ENCODE peak calls at places on chromosomes 6 and 20, in seven cellular contexts. G, Q, M, J, O, B and C are unnamed samples.

GRCh38 chr6:138492871-138493270 is 6.4 kb downstream of the NHSL1 start:
- DNase-seq in G (no peak), Q (no peak), M (no peak), J (no peak), O (no peak), B (no peak), C (no peak)

GRCh38 chr6:165181951-165182414 is 127.4 kb downstream of the C6orf118 start:
- DNase-seq in G (no peak), Q (peak; percentile 13), M (no peak), J (no peak), O (no peak), B (no peak), C (no peak)

GRCh38 chr6:169575365-169575764 is 126.5 kb downstream of the WDR27 start:
- DNase-seq in G (no peak), Q (no peak), M (no peak), J (no peak), O (no peak), B (no peak), C (no peak)

GRCh38 chr6:28078050-28078449 is 2.3 kb upstream of the ZNF165 start:
- DNase-seq in G (no peak), Q (no peak), M (no peak), J (no peak), O (no peak), B (no peak), C (no peak)

GRCh38 chr20:32067234-32067821 is 15.3 kb downstream of the HCK start:
- DNase-seq in G (no peak), Q (peak; percentile 21), M (no peak), J (peak; percentile 89), O (no peak), B (no peak), C (no peak)

GRCh38 chr20:33431797-33432381 is 11.7 kb downstream of the SNTA1 start:
- DNase-seq in G (no peak), Q (no peak), M (peak; percentile 42), J (no peak), O (no peak), B (no peak), C (no peak)

GRCh38 chr6:118391086-118391485 is 157.0 kb upstream of the PLN start:
- DNase-seq in G (no peak), Q (no peak), M (no peak), J (peak; percentile 25), O (no peak), B (no peak), C (no peak)

GRCh38 chr20:51121901-51122412 is 99.0 kb upstream of the KCNG1 start:
- DNase-seq in G (no peak), Q (peak; percentile 43), M (no peak), J (peak; percentile 52), O (peak; percentile 54), B (no peak), C (no peak)

GRCh38 chr6:31690231-31691077 is 9.6 kb upstream of the LY6G5C start:
- DNase-seq in G (no peak), Q (no peak), M (no peak), J (no peak), O (no peak), B (no peak), C (no peak)

GRCh38 chr6:28988536-28989415 is 16.3 kb downstream of the ZNF311 start:
- DNase-seq in G (peak; percentile 73), Q (peak; percentile 36), M (no peak), J (peak; percentile 61), O (peak; percentile 98), B (no peak), C (peak; percentile 47)

GRCh38 chr20:21432911-21433310 is 35.6 kb upstream of the NKX2-4 start:
- DNase-seq in G (no peak), Q (no peak), M (no peak), J (no peak), O (no peak), B (no peak), C (no peak)

GRCh38 chr20:44582321-44583025 is at the start of gene PKIG:
- DNase-seq in G (no peak), Q (no peak), M (no peak), J (peak; percentile 90), O (no peak), B (no peak), C (no peak)

GRCh38 chr20:7195704-7196103 is 428.2 kb downstream of the BMP2 start:
- DNase-seq in G (no peak), Q (peak; percentile 21), M (no peak), J (no peak), O (no peak), B (no peak), C (no peak)

GRCh38 chr20:40692240-40693011 is 3.4 kb upstream of the MAFB start:
- DNase-seq in G (no peak), Q (no peak), M (no peak), J (no peak), O (peak; percentile 53), B (no peak), C (no peak)

GRCh38 chr6:13517116-13517515 is 29.7 kb upstream of the GFOD1 start:
- DNase-seq in G (no peak), Q (no peak), M (peak; percentile 59), J (peak; percentile 8), O (no peak), B (no peak), C (no peak)

GRCh38 chr6:107717781-107718180 is 106.3 kb downstream of the SCML4 start:
- DNase-seq in G (no peak), Q (no peak), M (no peak), J (no peak), O (no peak), B (no peak), C (no peak)

GRCh38 chr20:4813839-4814695 is 92.4 kb downstream of the PRND start:
- DNase-seq in G (no peak), Q (no peak), M (no peak), J (no peak), O (no peak), B (peak; percentile 91), C (no peak)

GRCh38 chr20:46731770-46732169 is 22.3 kb downstream of the SLC2A10 start:
- DNase-seq in G (no peak), Q (no peak), M (no peak), J (no peak), O (no peak), B (no peak), C (no peak)

GRCh38 chr6:158290659-158291058 is 21.6 kb upstream of the TULP4 start:
- DNase-seq in G (no peak), Q (no peak), M (no peak), J (no peak), O (no peak), B (peak; percentile 39), C (no peak)

GRCh38 chr20:48066851-48067250 is 281.6 kb upstream of the SULF2 start:
- DNase-seq in G (no peak), Q (no peak), M (no peak), J (no peak), O (no peak), B (no peak), C (no peak)

GRCh38 chr6:132499757-132500156 is 13.2 kb downstream of the STX7 start:
- DNase-seq in G (no peak), Q (no peak), M (no peak), J (no peak), O (no peak), B (no peak), C (no peak)

GRCh38 chr6:125002090-125002741 is 40.0 kb downstream of the RNF217 start:
- DNase-seq in G (no peak), Q (no peak), M (no peak), J (peak; percentile 30), O (no peak), B (no peak), C (no peak)
- TF ChIP-seq RAD21 in G (no peak), Q (no peak), M (no peak), J (no peak), O (no peak), B (no peak), C (no peak)

GRCh38 chr6:89269981-89270380 is 45.1 kb downstream of the GABRR2 start:
- DNase-seq in G (no peak), Q (no peak), M (no peak), J (no peak), O (no peak), B (no peak), C (no peak)

GRCh38 chr6:89270951-89271721 is 44.0 kb downstream of the GABRR2 start:
- DNase-seq in G (no peak), Q (no peak), M (no peak), J (no peak), O (peak; percentile 37), B (peak; percentile 21), C (no peak)

GRCh38 chr6:89272611-89273010 is 42.5 kb downstream of the GABRR2 start:
- DNase-seq in G (no peak), Q (no peak), M (no peak), J (no peak), O (no peak), B (no peak), C (no peak)

GRCh38 chr6:89275900-89276299 is 39.2 kb downstream of the GABRR2 start:
- DNase-seq in G (no peak), Q (no peak), M (no peak), J (no peak), O (no peak), B (no peak), C (no peak)

DNA sequence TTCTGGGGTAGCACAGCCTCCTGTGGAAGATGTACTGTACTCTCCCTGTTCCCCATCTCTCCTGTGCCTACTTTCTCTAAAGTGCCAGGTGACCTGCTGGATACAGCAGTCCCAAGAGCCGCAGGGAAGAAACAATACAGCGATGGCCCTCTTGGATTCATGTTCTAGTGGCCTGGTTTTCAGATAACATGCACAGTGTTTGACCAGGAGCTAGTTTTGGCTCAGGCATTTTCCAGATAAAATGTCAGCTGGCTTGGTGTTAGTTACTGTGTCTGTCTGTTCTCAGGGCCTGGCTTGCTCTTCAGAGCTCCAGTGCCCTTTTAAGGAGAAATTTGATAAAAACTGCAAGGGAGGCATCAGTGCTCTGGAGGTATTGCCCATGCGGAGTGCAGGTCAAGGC is 41.3 kb downstream of the GABRR2 start:
- DNase-seq in G (no peak), Q (no peak), M (no peak), J (no peak), O (no peak), B (no peak), C (no peak)
- TF ChIP-seq RAD21 in G (no peak), Q (no peak), M (no peak), J (no peak), O (no peak), B (no peak), C (no peak)

GRCh38 chr6:157054531-157054979 is 268.8 kb downstream of the TMEM242 start:
- DNase-seq in G (no peak), Q (no peak), M (no peak), J (no peak), O (no peak), B (no peak), C (no peak)
- TF ChIP-seq RAD21 in G (no peak), Q (no peak), M (no peak), J (no peak), O (no peak), B (no peak), C (no peak)

GRCh38 chr6:38716825-38717224 is 1.7 kb downstream of the DNAH8 start:
- DNase-seq in G (no peak), Q (no peak), M (no peak), J (no peak), O (no peak), B (no peak), C (no peak)

GRCh38 chr6:38713812-38714211 is 1.3 kb upstream of the DNAH8 start:
- DNase-seq in G (no peak), Q (no peak), M (no peak), J (no peak), O (no peak), B (no peak), C (no peak)

GRCh38 chr6:38719358-38719757 is 4.2 kb downstream of the DNAH8 start:
- DNase-seq in G (no peak), Q (no peak), M (no peak), J (no peak), O (no peak), B (no peak), C (no peak)

GRCh38 chr6:38715016-38715809 is at the start of gene DNAH8:
- DNase-seq in G (no peak), Q (no peak), M (no peak), J (no peak), O (peak; percentile 49), B (no peak), C (peak; percentile 47)

GRCh38 chr6:38714239-38715015 is 684 bp upstream of the DNAH8 start:
- DNase-seq in G (no peak), Q (no peak), M (no peak), J (no peak), O (no peak), B (no peak), C (peak; percentile 44)
- TF ChIP-seq RAD21 in G (no peak), Q (no peak), M (no peak), J (no peak), O (no peak), B (no peak), C (no peak)